ENCODE peak calls at places on chromosomes 7 and 10, in four cellular contexts. C is IMR-90, O is K562, U is A549. D is an unnamed sample.
A peak's percentile ranks its signal among the peaks of the same experiment; 100 is the strongest.

GRCh38 chr7:156544199-156544598 is 96.4 kb upstream of the RNF32 start:
- DNase-seq in C (no peak), O (no peak), U (no peak), D (no peak)

GRCh38 chr7:139602143-139602722 is 78.7 kb downstream of the CLEC2L start:
- DNase-seq in C (peak; percentile 42), O (peak; percentile 53), U (peak; percentile 45), D (peak; percentile 37)

GRCh38 chr7:2570021-2570420 is 11.2 kb downstream of the IQCE start:
- DNase-seq in C (no peak), O (no peak), U (no peak), D (no peak)

GRCh38 chr10:132455986-132456847 is 59.2 kb downstream of the PWWP2B start:
- DNase-seq in C (no peak), O (no peak), U (no peak), D (peak; percentile 39)

GRCh38 chr10:59175538-59176240 is 754 bp upstream of the PHYHIPL start:
- DNase-seq in C (no peak), O (no peak), U (peak; percentile 13), D (peak; percentile 40)

GRCh38 chr7:116736927-116737715 is 65.1 kb downstream of the MET start:
- DNase-seq in C (peak; percentile 48), O (no peak), U (no peak), D (peak; percentile 58)

GRCh38 chr10:93215312-93215711 is 141.6 kb downstream of the CYP26A1 start:
- DNase-seq in C (no peak), O (no peak), U (no peak), D (no peak)

GRCh38 chr10:122630526-122630925 is 69.1 kb downstream of the C10orf120 start:
- DNase-seq in C (no peak), O (no peak), U (no peak), D (no peak)

GRCh38 chr7:107865956-107866775 is 24.8 kb upstream of the DLD start:
- DNase-seq in C (no peak), O (no peak), U (no peak), D (no peak)

GRCh38 chr7:102306916-102307677 is 20.4 kb downstream of the SH2B2 start:
- DNase-seq in C (peak; percentile 78), O (no peak), U (no peak), D (peak; percentile 72)

GRCh38 chr7:75546272-75547015 is 54.3 kb downstream of the SPDYE5 start:
- DNase-seq in C (no peak), O (no peak), U (no peak), D (no peak)

GRCh38 chr10:71812016-71812912 is 38.8 kb downstream of the PSAP start:
- DNase-seq in C (peak; percentile 34), O (peak; percentile 90), U (peak; percentile 82), D (peak; percentile 27)

GRCh38 chr10:78911533-78912340 is 157.0 kb upstream of the ZMIZ1 start:
- DNase-seq in C (no peak), O (no peak), U (no peak), D (no peak)

GRCh38 chr10:78337646-78338391 is 304.2 kb downstream of the RPS24 start:
- DNase-seq in C (peak; percentile 40), O (no peak), U (no peak), D (no peak)

GRCh38 chr10:44804661-44805060 is 106.5 kb upstream of the TMEM72 start:
- DNase-seq in C (peak; percentile 60), O (no peak), U (no peak), D (no peak)

GRCh38 chr10:44807451-44807850 is 103.7 kb upstream of the TMEM72 start:
- DNase-seq in C (no peak), O (no peak), U (no peak), D (no peak)

GRCh38 chr10:44805461-44806210 is 105.5 kb upstream of the TMEM72 start:
- DNase-seq in C (no peak), O (no peak), U (no peak), D (no peak)

GRCh38 chr10:44809652-44810051 is 101.5 kb upstream of the TMEM72 start:
- DNase-seq in C (no peak), O (no peak), U (no peak), D (no peak)

DNA sequence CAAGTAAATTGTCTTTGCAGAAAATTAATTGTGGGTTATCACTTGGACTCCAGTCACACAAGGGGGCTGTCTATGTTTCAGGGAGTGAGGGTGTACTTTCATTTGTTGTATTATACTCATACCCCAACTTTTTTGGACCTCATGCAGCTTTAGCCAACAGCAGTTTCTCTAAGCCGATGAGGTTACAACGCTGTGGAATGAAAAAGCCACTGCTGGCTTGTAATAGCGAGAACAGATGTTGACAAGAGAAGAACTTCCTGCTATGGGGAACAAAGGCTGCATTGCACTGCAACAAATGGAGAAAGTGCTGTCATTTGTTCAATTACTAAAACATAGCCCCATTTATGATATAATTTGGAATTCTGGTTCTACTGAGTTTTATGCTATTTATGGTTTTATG is 104.2 kb upstream of the TMEM72 start:
- DNase-seq in C (no peak), O (no peak), U (no peak), D (no peak)
- TF ChIP-seq MAZ in C (no peak), O (no peak), U (no peak), D (no peak)

GRCh38 chr7:140655511-140656408 is 15.1 kb upstream of the DENND2A start:
- DNase-seq in C (no peak), O (no peak), U (no peak), D (no peak)
- TF ChIP-seq MAZ in C (no peak), O (no peak), U (no peak), D (no peak)

DNA sequence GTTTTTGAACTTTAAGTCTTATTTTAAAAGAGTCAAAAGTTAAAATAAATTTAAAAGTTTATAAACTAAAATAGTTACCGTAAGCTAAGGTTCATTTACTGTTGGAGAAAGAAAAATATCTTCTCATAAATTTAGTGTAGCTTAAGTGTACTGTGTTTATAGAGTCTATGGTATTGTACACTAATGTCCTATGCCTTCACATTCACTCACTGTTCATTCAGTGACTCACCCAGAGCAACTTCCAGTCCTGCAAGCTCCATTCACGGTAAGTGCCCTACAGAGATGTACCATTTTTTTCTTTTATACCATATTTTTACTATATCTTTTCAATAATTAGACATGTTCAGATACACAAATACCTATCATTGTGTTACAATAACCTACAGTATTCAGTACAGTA is 97.6 kb downstream of the PTN start:
- DNase-seq in C (peak; percentile 83), O (no peak), U (no peak), D (no peak)
- TF ChIP-seq MAZ in C (no peak), O (no peak), U (no peak), D (no peak)

DNA sequence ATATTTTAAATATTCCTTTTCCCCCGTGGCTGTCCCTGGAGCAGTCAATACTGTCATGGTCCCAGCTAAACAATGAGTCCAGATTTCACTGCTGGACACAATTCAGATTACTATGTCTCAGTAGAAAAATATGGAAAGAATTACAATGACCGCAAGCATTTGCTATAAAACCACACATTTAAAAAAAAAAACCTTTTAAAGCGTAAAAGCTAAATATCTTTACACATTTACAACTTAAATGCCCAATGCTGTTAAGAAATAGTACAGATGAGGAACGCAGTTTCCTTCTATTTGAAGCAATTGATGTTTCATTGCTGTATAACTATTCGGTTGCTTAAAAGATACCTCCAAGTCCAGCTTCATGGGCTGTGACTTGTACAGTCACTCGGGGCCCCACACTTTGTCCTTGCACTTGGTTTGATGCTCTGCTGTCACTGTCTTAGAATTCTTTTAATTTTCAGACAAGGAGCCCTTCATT is 530.0 kb upstream of the FZD8 start:
- DNase-seq in C (peak; percentile 71), O (no peak), U (no peak), D (no peak)
- TF ChIP-seq MAZ in C (no peak), O (no peak), U (no peak), D (no peak)

DNA sequence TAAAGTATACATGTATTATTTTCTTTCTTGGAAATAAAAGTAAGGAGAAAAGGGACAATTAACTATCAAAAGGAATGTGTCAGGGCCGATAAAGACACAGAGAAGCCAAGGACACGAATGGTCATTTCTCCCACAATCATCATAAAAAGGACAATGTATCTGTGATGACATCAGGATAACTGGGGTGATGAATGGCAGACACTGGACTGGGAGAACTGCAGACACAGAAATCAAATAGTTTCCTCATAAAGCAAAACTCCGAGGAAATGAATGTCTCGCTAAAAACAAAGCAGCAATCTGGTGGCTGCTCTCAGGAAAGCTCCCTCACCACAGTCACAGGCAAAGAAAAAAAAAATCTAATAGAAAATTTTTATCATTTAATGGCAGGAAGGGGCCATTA is 69.3 kb upstream of the NPY start:
- DNase-seq in C (no peak), O (no peak), U (no peak), D (no peak)
- TF ChIP-seq MAZ in C (no peak), O (no peak), U (no peak), D (no peak)

DNA sequence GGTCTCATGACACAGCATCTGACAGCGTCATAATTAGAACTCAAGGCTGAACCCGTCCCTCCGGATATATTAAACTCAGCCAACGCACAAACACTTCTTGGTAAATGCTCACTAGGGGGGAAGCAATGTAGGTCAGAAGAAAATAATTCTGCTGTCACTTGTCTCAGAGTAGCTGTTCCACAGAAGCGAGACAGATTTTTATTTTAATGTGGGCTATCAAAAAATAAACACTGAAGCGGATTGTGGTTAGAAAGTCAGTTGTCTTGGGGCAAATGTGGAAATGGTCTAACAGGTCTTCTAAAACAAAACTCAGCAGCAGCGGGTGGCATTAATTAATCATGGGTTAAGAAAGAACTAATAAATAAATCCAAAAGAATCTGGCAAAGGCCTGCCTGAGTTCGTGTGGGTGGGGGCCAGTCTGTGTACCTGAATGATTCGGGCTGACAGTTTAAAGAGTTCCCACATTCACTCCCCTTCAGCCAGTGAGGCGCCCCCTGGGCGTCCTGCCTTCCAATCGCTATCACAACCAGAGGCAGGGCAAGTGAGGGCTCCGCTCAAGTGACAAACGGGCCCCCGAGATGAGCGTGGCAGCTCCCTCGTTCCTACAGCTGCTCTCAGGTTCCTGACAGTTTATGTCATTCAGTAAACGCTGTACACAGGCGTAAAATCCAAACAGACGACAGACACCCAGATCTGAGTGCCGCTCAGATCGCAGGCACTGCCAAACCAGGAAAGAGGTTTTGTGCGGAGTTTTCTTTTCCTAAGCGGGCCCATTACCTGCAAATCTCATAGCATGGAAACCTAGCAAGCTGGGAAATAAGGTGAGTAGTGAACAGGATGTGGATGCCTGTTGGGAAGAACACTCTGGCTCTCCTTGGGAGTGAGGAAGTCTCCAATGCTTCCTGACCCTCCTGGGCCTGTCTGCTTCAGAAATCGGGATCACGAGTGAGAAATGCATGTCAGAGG is 52.9 kb downstream of the NRAP start:
- DNase-seq in C (no peak), O (no peak), U (no peak), D (no peak)
- TF ChIP-seq MAZ in C (no peak), O (no peak), U (no peak), D (no peak)